ENCODE peak calls at places on chromosomes 16 and 17, in nine cellular contexts. Q is transverse colon; E is activated T-cell treated with anti-CD3 and anti-CD28 coated beads for 48 hours; A is activated gamma-delta T cell treated with Interleukin-2 at 50 U/mL for 16 hours; X is right cardiac atrium; F is T-helper 2 cell; V is activated CD8-positive, alpha-beta memory T cell treated with anti-CD3 and anti-CD28 coated beads for 48 hours; O is cardiac fibroblast; C is posterior cingulate gyrus. M is an unnamed sample.

GRCh38 chr16:69859105-69859969 is 91.8 kb upstream of the CLEC18A start:
- DNase-seq in Q (peak; percentile 75), E (no peak), A (no peak), X (no peak), F (no peak), V (no peak), O (no peak), C (no peak), M (peak; percentile 76)

GRCh38 chr17:65345261-65346060 is 208.3 kb downstream of the RGS9 start:
- DNase-seq in Q (no peak), E (no peak), A (no peak), X (no peak), F (no peak), V (no peak), O (peak; percentile 40), C (no peak), M (no peak)

GRCh38 chr16:62213763-62214162 is 177.5 kb upstream of the CDH8 start:
- DNase-seq in Q (no peak), E (no peak), A (no peak), X (peak; percentile 4), F (no peak), V (no peak), O (no peak), C (peak; percentile 55), M (no peak)

GRCh38 chr16:65002265-65002664 is 119.6 kb downstream of the CDH11 start:
- DNase-seq in Q (no peak), E (no peak), A (no peak), X (no peak), F (no peak), V (no peak), O (peak; percentile 84), C (no peak), M (no peak)

GRCh38 chr17:63126607-63127006 is 160.6 kb downstream of the TANC2 start:
- DNase-seq in Q (no peak), E (no peak), A (no peak), X (no peak), F (no peak), V (no peak), O (no peak), C (no peak), M (no peak)

GRCh38 chr16:12262454-12263180 is 286.1 kb downstream of the SNX29 start:
- DNase-seq in Q (peak; percentile 61), E (no peak), A (no peak), X (peak; percentile 60), F (no peak), V (no peak), O (peak; percentile 5), C (peak; percentile 77), M (peak; percentile 41)

GRCh38 chr16:11256657-11257130 is 690 bp upstream of the SOCS1 start:
- DNase-seq in Q (peak; percentile 70), E (peak; percentile 68), A (no peak), X (peak; percentile 90), F (no peak), V (no peak), O (peak; percentile 61), C (peak; percentile 87), M (peak; percentile 73)

GRCh38 chr16:14003119-14003570 is 68.0 kb upstream of the MRTFB start:
- DNase-seq in Q (peak; percentile 29), E (no peak), A (no peak), X (peak; percentile 80), F (no peak), V (no peak), O (peak; percentile 50), C (peak; percentile 97), M (peak; percentile 23)

GRCh38 chr16:70391881-70392481 is 45.3 kb downstream of the DDX19A start:
- DNase-seq in Q (no peak), E (no peak), A (no peak), X (peak; percentile 67), F (no peak), V (no peak), O (peak; percentile 78), C (peak; percentile 95), M (no peak)

GRCh38 chr17:44236444-44236991 is 17.0 kb upstream of the UBTF start:
- DNase-seq in Q (no peak), E (no peak), A (no peak), X (no peak), F (no peak), V (no peak), O (no peak), C (no peak), M (no peak)

GRCh38 chr17:40322417-40323315 is 13.7 kb downstream of the RARA start:
- DNase-seq in Q (peak; percentile 83), E (peak; percentile 71), A (peak; percentile 91), X (peak; percentile 89), F (peak; percentile 64), V (peak; percentile 70), O (peak; percentile 92), C (peak; percentile 84), M (peak; percentile 76)

GRCh38 chr17:79035686-79036085 is 11.7 kb downstream of the C1QTNF1 start:
- DNase-seq in Q (no peak), E (no peak), A (no peak), X (no peak), F (no peak), V (no peak), O (no peak), C (peak; percentile 64), M (no peak)

GRCh38 chr16:71781741-71782140 is 26.9 kb downstream of the AP1G1 start:
- DNase-seq in Q (no peak), E (no peak), A (no peak), X (no peak), F (no peak), V (no peak), O (peak; percentile 43), C (no peak), M (no peak)

GRCh38 chr17:79388556-79389295 is 222.1 kb downstream of the RBFOX3 start:
- DNase-seq in Q (peak; percentile 54), E (peak; percentile 7), A (no peak), X (peak; percentile 74), F (no peak), V (no peak), O (peak; percentile 49), C (peak; percentile 95), M (peak; percentile 66)

GRCh38 chr16:27784351-27785306 is 234.7 kb downstream of the KATNIP start:
- DNase-seq in Q (no peak), E (no peak), A (no peak), X (no peak), F (no peak), V (no peak), O (no peak), C (peak; percentile 58), M (no peak)

GRCh38 chr16:13672196-13672595 is 247.8 kb upstream of the ERCC4 start:
- DNase-seq in Q (no peak), E (no peak), A (no peak), X (no peak), F (no peak), V (no peak), O (no peak), C (no peak), M (no peak)

GRCh38 chr17:81487487-81488275 is 24.9 kb downstream of the ACTG1 start:
- DNase-seq in Q (peak; percentile 79), E (peak; percentile 84), A (peak; percentile 76), X (peak; percentile 95), F (peak; percentile 71), V (peak; percentile 55), O (peak; percentile 68), C (peak; percentile 96), M (peak; percentile 59)

GRCh38 chr16:54873081-54873480 is 57.6 kb upstream of the IRX5 start:
- DNase-seq in Q (no peak), E (no peak), A (no peak), X (no peak), F (no peak), V (no peak), O (peak; percentile 11), C (no peak), M (no peak)

GRCh38 chr17:76517638-76518038 is 16.4 kb upstream of the RHBDF2 start:
- DNase-seq in Q (no peak), E (no peak), A (no peak), X (no peak), F (no peak), V (no peak), O (no peak), C (no peak), M (no peak)

GRCh38 chr16:3824121-3824795 is 56.3 kb downstream of the CREBBP start:
- DNase-seq in Q (no peak), E (no peak), A (no peak), X (no peak), F (no peak), V (no peak), O (no peak), C (no peak), M (no peak)

GRCh38 chr16:3497771-3498170 is 2.5 kb upstream of the C16orf90 start:
- DNase-seq in Q (no peak), E (no peak), A (no peak), X (no peak), F (no peak), V (no peak), O (no peak), C (peak; percentile 28), M (no peak)

GRCh38 chr17:10620823-10621222 is 36.3 kb downstream of the MYH3 start:
- DNase-seq in Q (no peak), E (no peak), A (no peak), X (no peak), F (no peak), V (no peak), O (no peak), C (no peak), M (no peak)

GRCh38 chr17:49851387-49852291 is 3.8 kb upstream of the TAC4 start:
- DNase-seq in Q (peak; percentile 59), E (peak; percentile 65), A (peak; percentile 63), X (peak; percentile 92), F (peak; percentile 60), V (peak; percentile 63), O (peak; percentile 65), C (peak; percentile 92), M (peak; percentile 41)

GRCh38 chr16:10754941-10755340 is 11.3 kb downstream of the NUBP1 start:
- DNase-seq in Q (no peak), E (no peak), A (no peak), X (peak; percentile 14), F (no peak), V (no peak), O (peak; percentile 58), C (no peak), M (no peak)